ENCODE peak calls at places on chromosomes 11 and 22, in eight cellular contexts. One of them, this sample, is unnamed.

GRCh38 chr11:117828641-117829368 is 4.3 kb upstream of the FXYD2 start:
- DNase-seq in naive thymus-derived CD4-positive, alpha-beta T cell: no peak
- DNase-seq in right atrium auricular region: peak; percentile 84
- DNase-seq in IMR-90: peak; percentile 76
- DNase-seq in breast epithelium: no peak
- DNase-seq in CD4-positive, CD25-positive, alpha-beta regulatory T cell: peak; percentile 45
- DNase-seq in GM23338: no peak
- DNase-seq in upper lobe of right lung: peak; percentile 69
- DNase-seq in this sample: no peak

GRCh38 chr11:88448131-88448530 is 110.6 kb upstream of the CTSC start:
- DNase-seq in right atrium auricular region: no peak
- DNase-seq in CD4-positive, CD25-positive, alpha-beta regulatory T cell: no peak
- DNase-seq in naive thymus-derived CD4-positive, alpha-beta T cell: no peak
- DNase-seq in upper lobe of right lung: no peak
- DNase-seq in breast epithelium: no peak
- DNase-seq in IMR-90: no peak
- DNase-seq in GM23338: no peak
- DNase-seq in this sample: no peak

GRCh38 chr11:57456960-57457642 is 3.2 kb upstream of the RTN4RL2 start:
- DNase-seq in CD4-positive, CD25-positive, alpha-beta regulatory T cell: peak; percentile 55
- DNase-seq in right atrium auricular region: peak; percentile 94
- DNase-seq in breast epithelium: peak; percentile 89
- DNase-seq in GM23338: peak; percentile 95
- DNase-seq in naive thymus-derived CD4-positive, alpha-beta T cell: peak; percentile 41
- DNase-seq in upper lobe of right lung: peak; percentile 92
- DNase-seq in IMR-90: peak; percentile 77
- DNase-seq in this sample: no peak

GRCh38 chr11:77560605-77561004 is 29.1 kb upstream of the AQP11 start:
- DNase-seq in breast epithelium: no peak
- DNase-seq in CD4-positive, CD25-positive, alpha-beta regulatory T cell: no peak
- DNase-seq in right atrium auricular region: no peak
- DNase-seq in upper lobe of right lung: no peak
- DNase-seq in IMR-90: peak; percentile 69
- DNase-seq in GM23338: no peak
- DNase-seq in naive thymus-derived CD4-positive, alpha-beta T cell: no peak
- DNase-seq in this sample: no peak

GRCh38 chr22:29072193-29072978 is 449 bp upstream of the KREMEN1 start:
- DNase-seq in right atrium auricular region: peak; percentile 80
- DNase-seq in breast epithelium: peak; percentile 94
- DNase-seq in IMR-90: peak; percentile 42
- DNase-seq in CD4-positive, CD25-positive, alpha-beta regulatory T cell: peak; percentile 68
- DNase-seq in upper lobe of right lung: peak; percentile 97
- DNase-seq in naive thymus-derived CD4-positive, alpha-beta T cell: peak; percentile 73
- DNase-seq in GM23338: peak; percentile 98
- DNase-seq in this sample: peak; percentile 95

GRCh38 chr11:77065878-77066228 is 918 bp upstream of the CAPN5 start:
- DNase-seq in right atrium auricular region: peak; percentile 83
- DNase-seq in naive thymus-derived CD4-positive, alpha-beta T cell: no peak
- DNase-seq in upper lobe of right lung: peak; percentile 72
- DNase-seq in GM23338: peak; percentile 42
- DNase-seq in IMR-90: peak; percentile 59
- DNase-seq in breast epithelium: peak; percentile 55
- DNase-seq in CD4-positive, CD25-positive, alpha-beta regulatory T cell: no peak
- DNase-seq in this sample: no peak

GRCh38 chr22:37848587-37849088 is 581 bp upstream of the EIF3L start:
- DNase-seq in GM23338: peak; percentile 57
- DNase-seq in upper lobe of right lung: no peak
- DNase-seq in IMR-90: peak; percentile 16
- DNase-seq in right atrium auricular region: no peak
- DNase-seq in CD4-positive, CD25-positive, alpha-beta regulatory T cell: no peak
- DNase-seq in breast epithelium: no peak
- DNase-seq in naive thymus-derived CD4-positive, alpha-beta T cell: no peak
- DNase-seq in this sample: no peak

GRCh38 chr22:24067587-24068376 is 56.7 kb downstream of the CABIN1 start:
- DNase-seq in upper lobe of right lung: peak; percentile 33
- DNase-seq in GM23338: no peak
- DNase-seq in IMR-90: no peak
- DNase-seq in CD4-positive, CD25-positive, alpha-beta regulatory T cell: no peak
- DNase-seq in right atrium auricular region: no peak
- DNase-seq in naive thymus-derived CD4-positive, alpha-beta T cell: no peak
- DNase-seq in breast epithelium: no peak
- DNase-seq in this sample: no peak

GRCh38 chr11:35155677-35156076 is 16.7 kb downstream of the CD44 start:
- DNase-seq in CD4-positive, CD25-positive, alpha-beta regulatory T cell: no peak
- DNase-seq in breast epithelium: no peak
- DNase-seq in right atrium auricular region: no peak
- DNase-seq in GM23338: no peak
- DNase-seq in IMR-90: no peak
- DNase-seq in naive thymus-derived CD4-positive, alpha-beta T cell: no peak
- DNase-seq in upper lobe of right lung: no peak
- DNase-seq in this sample: no peak

GRCh38 chr11:25587496-25587895 is 744.4 kb upstream of the ANO3 start:
- DNase-seq in GM23338: no peak
- DNase-seq in breast epithelium: no peak
- DNase-seq in IMR-90: no peak
- DNase-seq in CD4-positive, CD25-positive, alpha-beta regulatory T cell: no peak
- DNase-seq in right atrium auricular region: no peak
- DNase-seq in naive thymus-derived CD4-positive, alpha-beta T cell: no peak
- DNase-seq in upper lobe of right lung: no peak
- DNase-seq in this sample: no peak

GRCh38 chr11:85809191-85809590 is 1.8 kb downstream of the SYTL2 start:
- DNase-seq in breast epithelium: no peak
- DNase-seq in IMR-90: no peak
- DNase-seq in naive thymus-derived CD4-positive, alpha-beta T cell: peak; percentile 60
- DNase-seq in right atrium auricular region: no peak
- DNase-seq in CD4-positive, CD25-positive, alpha-beta regulatory T cell: no peak
- DNase-seq in upper lobe of right lung: no peak
- DNase-seq in GM23338: no peak
- DNase-seq in this sample: no peak

GRCh38 chr22:39242809-39243442 is 1.9 kb downstream of the PDGFB start:
- DNase-seq in naive thymus-derived CD4-positive, alpha-beta T cell: no peak
- DNase-seq in right atrium auricular region: no peak
- DNase-seq in IMR-90: no peak
- DNase-seq in CD4-positive, CD25-positive, alpha-beta regulatory T cell: peak; percentile 37
- DNase-seq in upper lobe of right lung: no peak
- DNase-seq in breast epithelium: peak; percentile 81
- DNase-seq in GM23338: peak; percentile 84
- DNase-seq in this sample: no peak

GRCh38 chr22:18077087-18077638 is 627 bp upstream of the PEX26 start:
- DNase-seq in GM23338: no peak
- DNase-seq in breast epithelium: no peak
- DNase-seq in naive thymus-derived CD4-positive, alpha-beta T cell: no peak
- DNase-seq in upper lobe of right lung: no peak
- DNase-seq in right atrium auricular region: no peak
- DNase-seq in IMR-90: no peak
- DNase-seq in CD4-positive, CD25-positive, alpha-beta regulatory T cell: no peak
- DNase-seq in this sample: no peak

GRCh38 chr22:44340271-44341239 is 27.8 kb upstream of the SHISAL1 start:
- DNase-seq in right atrium auricular region: no peak
- DNase-seq in CD4-positive, CD25-positive, alpha-beta regulatory T cell: no peak
- DNase-seq in breast epithelium: no peak
- DNase-seq in naive thymus-derived CD4-positive, alpha-beta T cell: no peak
- DNase-seq in GM23338: no peak
- DNase-seq in upper lobe of right lung: no peak
- DNase-seq in IMR-90: no peak
- DNase-seq in this sample: no peak

GRCh38 chr22:29883045-29883830 is at the start of gene MTMR3:
- DNase-seq in naive thymus-derived CD4-positive, alpha-beta T cell: peak; percentile 75
- DNase-seq in GM23338: peak; percentile 92
- DNase-seq in breast epithelium: peak; percentile 93
- DNase-seq in CD4-positive, CD25-positive, alpha-beta regulatory T cell: peak; percentile 84
- DNase-seq in right atrium auricular region: peak; percentile 93
- DNase-seq in IMR-90: peak; percentile 84
- DNase-seq in upper lobe of right lung: peak; percentile 97
- DNase-seq in this sample: peak; percentile 89

GRCh38 chr22:22999473-22999872 is 70.8 kb upstream of the GNAZ start:
- DNase-seq in CD4-positive, CD25-positive, alpha-beta regulatory T cell: no peak
- DNase-seq in upper lobe of right lung: no peak
- DNase-seq in right atrium auricular region: no peak
- DNase-seq in naive thymus-derived CD4-positive, alpha-beta T cell: no peak
- DNase-seq in IMR-90: no peak
- DNase-seq in breast epithelium: no peak
- DNase-seq in GM23338: no peak
- DNase-seq in this sample: no peak

GRCh38 chr11:46315033-46315738 is 32.1 kb upstream of the DGKZ start:
- DNase-seq in GM23338: peak; percentile 98
- DNase-seq in CD4-positive, CD25-positive, alpha-beta regulatory T cell: peak; percentile 56
- DNase-seq in upper lobe of right lung: no peak
- DNase-seq in right atrium auricular region: peak; percentile 73
- DNase-seq in IMR-90: peak; percentile 71
- DNase-seq in naive thymus-derived CD4-positive, alpha-beta T cell: peak; percentile 42
- DNase-seq in breast epithelium: peak; percentile 65
- DNase-seq in this sample: no peak

GRCh38 chr22:43174941-43175531 is 11.9 kb downstream of the TTLL12 start:
- DNase-seq in GM23338: no peak
- DNase-seq in right atrium auricular region: no peak
- DNase-seq in naive thymus-derived CD4-positive, alpha-beta T cell: no peak
- DNase-seq in CD4-positive, CD25-positive, alpha-beta regulatory T cell: no peak
- DNase-seq in breast epithelium: no peak
- DNase-seq in upper lobe of right lung: no peak
- DNase-seq in IMR-90: no peak
- DNase-seq in this sample: no peak

GRCh38 chr22:49271831-49272230 is 555.8 kb downstream of the BRD1 start:
- DNase-seq in GM23338: no peak
- DNase-seq in upper lobe of right lung: no peak
- DNase-seq in naive thymus-derived CD4-positive, alpha-beta T cell: no peak
- DNase-seq in breast epithelium: no peak
- DNase-seq in IMR-90: no peak
- DNase-seq in right atrium auricular region: no peak
- DNase-seq in CD4-positive, CD25-positive, alpha-beta regulatory T cell: no peak
- DNase-seq in this sample: no peak

GRCh38 chr11:45511566-45511965 is 153.9 kb downstream of the CHST1 start:
- DNase-seq in GM23338: no peak
- DNase-seq in IMR-90: no peak
- DNase-seq in naive thymus-derived CD4-positive, alpha-beta T cell: no peak
- DNase-seq in CD4-positive, CD25-positive, alpha-beta regulatory T cell: no peak
- DNase-seq in breast epithelium: no peak
- DNase-seq in right atrium auricular region: no peak
- DNase-seq in upper lobe of right lung: no peak
- DNase-seq in this sample: no peak

GRCh38 chr22:48783821-48784266 is 1043.8 kb downstream of the BRD1 start:
- DNase-seq in GM23338: no peak
- DNase-seq in right atrium auricular region: peak; percentile 40
- DNase-seq in breast epithelium: no peak
- DNase-seq in naive thymus-derived CD4-positive, alpha-beta T cell: no peak
- DNase-seq in CD4-positive, CD25-positive, alpha-beta regulatory T cell: no peak
- DNase-seq in upper lobe of right lung: no peak
- DNase-seq in IMR-90: no peak
- DNase-seq in this sample: no peak

GRCh38 chr11:34284836-34285235 is 73.0 kb downstream of the ABTB2 start:
- DNase-seq in GM23338: no peak
- DNase-seq in breast epithelium: no peak
- DNase-seq in right atrium auricular region: no peak
- DNase-seq in upper lobe of right lung: no peak
- DNase-seq in naive thymus-derived CD4-positive, alpha-beta T cell: no peak
- DNase-seq in IMR-90: no peak
- DNase-seq in CD4-positive, CD25-positive, alpha-beta regulatory T cell: no peak
- DNase-seq in this sample: no peak

GRCh38 chr11:85922367-85922766 is 67.2 kb downstream of the CCDC83 start:
- DNase-seq in naive thymus-derived CD4-positive, alpha-beta T cell: no peak
- DNase-seq in breast epithelium: no peak
- DNase-seq in CD4-positive, CD25-positive, alpha-beta regulatory T cell: no peak
- DNase-seq in upper lobe of right lung: no peak
- DNase-seq in right atrium auricular region: no peak
- DNase-seq in GM23338: no peak
- DNase-seq in IMR-90: no peak
- DNase-seq in this sample: no peak

GRCh38 chr11:72410956-72411355 is 23.4 kb downstream of the CLPB start:
- DNase-seq in GM23338: no peak
- DNase-seq in CD4-positive, CD25-positive, alpha-beta regulatory T cell: no peak
- DNase-seq in IMR-90: no peak
- DNase-seq in breast epithelium: no peak
- DNase-seq in upper lobe of right lung: no peak
- DNase-seq in right atrium auricular region: no peak
- DNase-seq in naive thymus-derived CD4-positive, alpha-beta T cell: no peak
- DNase-seq in this sample: no peak

GRCh38 chr22:29470159-29470855 is 9.7 kb upstream of the NEFH start:
- DNase-seq in naive thymus-derived CD4-positive, alpha-beta T cell: peak; percentile 47
- DNase-seq in IMR-90: peak; percentile 24
- DNase-seq in GM23338: peak; percentile 94
- DNase-seq in right atrium auricular region: peak; percentile 68
- DNase-seq in CD4-positive, CD25-positive, alpha-beta regulatory T cell: peak; percentile 38
- DNase-seq in upper lobe of right lung: peak; percentile 83
- DNase-seq in breast epithelium: peak; percentile 67
- DNase-seq in this sample: no peak

DNA sequence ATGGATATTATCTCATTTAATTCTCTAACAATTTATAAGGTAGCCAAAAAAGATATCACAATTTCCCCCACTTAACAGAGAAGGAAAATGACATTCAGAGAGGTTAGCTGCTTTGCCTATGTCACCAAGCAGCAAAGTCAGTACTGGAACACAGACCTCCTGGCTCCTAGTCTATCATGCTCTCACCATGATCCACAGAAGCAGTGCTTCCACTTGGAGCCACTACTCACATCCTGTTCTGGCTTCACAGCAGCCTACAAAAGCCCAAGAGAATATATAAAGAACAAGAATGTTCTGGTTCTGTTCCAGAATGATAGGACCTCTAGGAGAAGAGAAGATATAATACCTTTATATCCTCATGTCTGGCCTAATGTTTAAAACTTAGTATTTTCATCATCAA is 59.5 kb upstream of the SCUBE2 start:
- DNase-seq in right atrium auricular region: no peak
- DNase-seq in IMR-90: peak; percentile 39
- DNase-seq in upper lobe of right lung: no peak
- DNase-seq in breast epithelium: no peak
- DNase-seq in naive thymus-derived CD4-positive, alpha-beta T cell: no peak
- DNase-seq in CD4-positive, CD25-positive, alpha-beta regulatory T cell: no peak
- DNase-seq in GM23338: no peak
- DNase-seq in this sample: no peak
- H3K36me3 ChIP-seq in right atrium auricular region: peaks cover 61% of the 10 kb centered on the region
- H3K36me3 ChIP-seq in IMR-90: peaks cover 49% of the 10 kb centered on the region
- H3K36me3 ChIP-seq in upper lobe of right lung: peaks cover 80% of the 10 kb centered on the region
- H3K36me3 ChIP-seq in breast epithelium: peaks cover 4% of the 10 kb centered on the region
- H3K36me3 ChIP-seq in naive thymus-derived CD4-positive, alpha-beta T cell: no peaks in the 10 kb centered on the region
- H3K36me3 ChIP-seq in CD4-positive, CD25-positive, alpha-beta regulatory T cell: peaks cover 3% of the 10 kb centered on the region
- H3K36me3 ChIP-seq in GM23338: peaks cover 17% of the 10 kb centered on the region
- H3K36me3 ChIP-seq in this sample: peaks cover 32% of the 10 kb centered on the region

GRCh38 chr11:6390718-6391547 is 659 bp downstream of the SMPD1 start:
- DNase-seq in upper lobe of right lung: no peak
- DNase-seq in right atrium auricular region: no peak
- DNase-seq in breast epithelium: no peak
- DNase-seq in CD4-positive, CD25-positive, alpha-beta regulatory T cell: no peak
- DNase-seq in IMR-90: no peak
- DNase-seq in naive thymus-derived CD4-positive, alpha-beta T cell: no peak
- DNase-seq in GM23338: no peak
- DNase-seq in this sample: no peak
- H3K27ac ChIP-seq in upper lobe of right lung: peak overlapping the region; percentile 92
- H3K27ac ChIP-seq in right atrium auricular region: peak overlapping the region; percentile 92
- H3K27ac ChIP-seq in breast epithelium: peak overlapping the region; percentile 96
- H3K27ac ChIP-seq in CD4-positive, CD25-positive, alpha-beta regulatory T cell: peak overlapping the region; percentile 91
- H3K27ac ChIP-seq in IMR-90: peak overlapping the region; percentile 73
- H3K27ac ChIP-seq in naive thymus-derived CD4-positive, alpha-beta T cell: peak overlapping the region; percentile 95
- H3K27ac ChIP-seq in GM23338: no peak overlapping the region
- H3K27ac ChIP-seq in this sample: peak overlapping the region; percentile 63

GRCh38 chr22:36333632-36334031 is 54.1 kb downstream of the MYH9 start:
- DNase-seq in upper lobe of right lung: no peak
- DNase-seq in CD4-positive, CD25-positive, alpha-beta regulatory T cell: no peak
- DNase-seq in breast epithelium: no peak
- DNase-seq in GM23338: no peak
- DNase-seq in naive thymus-derived CD4-positive, alpha-beta T cell: no peak
- DNase-seq in right atrium auricular region: no peak
- DNase-seq in IMR-90: no peak
- DNase-seq in this sample: no peak
- H3K36me3 ChIP-seq in upper lobe of right lung: peaks cover 75% of the 10 kb centered on the region
- H3K36me3 ChIP-seq in CD4-positive, CD25-positive, alpha-beta regulatory T cell: peaks cover 65% of the 10 kb centered on the region
- H3K36me3 ChIP-seq in breast epithelium: no peaks in the 10 kb centered on the region
- H3K36me3 ChIP-seq in GM23338: peaks cover 20% of the 10 kb centered on the region
- H3K36me3 ChIP-seq in naive thymus-derived CD4-positive, alpha-beta T cell: peaks cover 19% of the 10 kb centered on the region
- H3K36me3 ChIP-seq in right atrium auricular region: peaks cover 75% of the 10 kb centered on the region
- H3K36me3 ChIP-seq in IMR-90: peaks cover 80% of the 10 kb centered on the region
- H3K36me3 ChIP-seq in this sample: peaks cover 87% of the 10 kb centered on the region

GRCh38 chr11:74354036-74354435 is 42.6 kb upstream of the P4HA3 start:
- DNase-seq in IMR-90: no peak
- DNase-seq in right atrium auricular region: no peak
- DNase-seq in CD4-positive, CD25-positive, alpha-beta regulatory T cell: no peak
- DNase-seq in breast epithelium: no peak
- DNase-seq in naive thymus-derived CD4-positive, alpha-beta T cell: no peak
- DNase-seq in upper lobe of right lung: no peak
- DNase-seq in GM23338: no peak
- DNase-seq in this sample: no peak
- H3K27ac ChIP-seq in IMR-90: no peak overlapping the region
- H3K27ac ChIP-seq in right atrium auricular region: no peak overlapping the region
- H3K27ac ChIP-seq in CD4-positive, CD25-positive, alpha-beta regulatory T cell: no peak overlapping the region
- H3K27ac ChIP-seq in breast epithelium: no peak overlapping the region
- H3K27ac ChIP-seq in naive thymus-derived CD4-positive, alpha-beta T cell: no peak overlapping the region
- H3K27ac ChIP-seq in upper lobe of right lung: no peak overlapping the region
- H3K27ac ChIP-seq in GM23338: no peak overlapping the region
- H3K27ac ChIP-seq in this sample: no peak overlapping the region